ENCODE peak calls at places on chromosomes 3 and 15, in five cellular contexts. One of them, this sample, is unnamed. For H3K27me3, the result is how much of the 10 kb centered on the place peaks cover.

GRCh38 chr3:22960326-22960984 is 242.7 kb upstream of the UBE2E2 start:
- DNase-seq in K562: no peak
- DNase-seq in ovary: peak
- DNase-seq in stomach: peak
- DNase-seq in transverse colon: peak
- DNase-seq in this sample: peak

GRCh38 chr3:100720423-100720822 is 11.1 kb downstream of the TFG start:
- DNase-seq in K562: no peak
- DNase-seq in ovary: no peak
- DNase-seq in stomach: no peak
- DNase-seq in transverse colon: no peak
- DNase-seq in this sample: no peak

GRCh38 chr3:20450611-20451010 is 264.6 kb upstream of the SGO1 start:
- DNase-seq in K562: no peak
- DNase-seq in ovary: no peak
- DNase-seq in stomach: no peak
- DNase-seq in transverse colon: no peak
- DNase-seq in this sample: no peak

GRCh38 chr3:27507515-27508266 is 23.5 kb upstream of the SLC4A7 start:
- DNase-seq in K562: no peak
- DNase-seq in ovary: no peak
- DNase-seq in stomach: peak
- DNase-seq in transverse colon: no peak
- DNase-seq in this sample: no peak

GRCh38 chr15:68431792-68432401 is at the start of gene ITGA11:
- DNase-seq in K562: peak
- DNase-seq in ovary: peak
- DNase-seq in stomach: peak
- DNase-seq in transverse colon: peak
- DNase-seq in this sample: peak

GRCh38 chr3:13483286-13483685 is 3.2 kb downstream of the HDAC11 start:
- DNase-seq in K562: no peak
- DNase-seq in ovary: no peak
- DNase-seq in stomach: no peak
- DNase-seq in transverse colon: no peak
- DNase-seq in this sample: peak

GRCh38 chr3:120762575-120762974 is 20.0 kb downstream of the GTF2E1 start:
- DNase-seq in K562: no peak
- DNase-seq in ovary: no peak
- DNase-seq in stomach: no peak
- DNase-seq in transverse colon: no peak
- DNase-seq in this sample: no peak

GRCh38 chr3:123326531-123326930 is 122.4 kb downstream of the ADCY5 start:
- DNase-seq in K562: no peak
- DNase-seq in ovary: no peak
- DNase-seq in stomach: no peak
- DNase-seq in transverse colon: no peak
- DNase-seq in this sample: no peak

GRCh38 chr3:100067589-100067988 is 46.7 kb downstream of the FILIP1L start:
- DNase-seq in K562: no peak
- DNase-seq in ovary: no peak
- DNase-seq in stomach: no peak
- DNase-seq in transverse colon: no peak
- DNase-seq in this sample: no peak

GRCh38 chr3:100499651-100500050 is 7.2 kb downstream of the TMEM45A start:
- DNase-seq in K562: no peak
- DNase-seq in ovary: no peak
- DNase-seq in stomach: no peak
- DNase-seq in transverse colon: no peak
- DNase-seq in this sample: no peak

GRCh38 chr15:31215490-31216209 is 111.0 kb upstream of the KLF13 start:
- DNase-seq in K562: peak
- DNase-seq in ovary: peak
- DNase-seq in stomach: peak
- DNase-seq in transverse colon: peak
- DNase-seq in this sample: peak

GRCh38 chr3:51953445-51953844 is 1.7 kb upstream of the GPR62 start:
- DNase-seq in K562: no peak
- DNase-seq in ovary: no peak
- DNase-seq in stomach: no peak
- DNase-seq in transverse colon: no peak
- DNase-seq in this sample: no peak

GRCh38 chr3:143442761-143443477 is 323.3 kb downstream of the CHST2 start:
- DNase-seq in K562: no peak
- DNase-seq in ovary: no peak
- DNase-seq in stomach: no peak
- DNase-seq in transverse colon: no peak
- DNase-seq in this sample: no peak

GRCh38 chr15:47415539-47415971 is 301.8 kb upstream of the SEMA6D start:
- DNase-seq in K562: no peak
- DNase-seq in ovary: no peak
- DNase-seq in stomach: no peak
- DNase-seq in transverse colon: no peak
- DNase-seq in this sample: no peak

GRCh38 chr15:89444855-89445254 is 51.5 kb downstream of the RHCG start:
- DNase-seq in K562: no peak
- DNase-seq in ovary: no peak
- DNase-seq in stomach: no peak
- DNase-seq in transverse colon: no peak
- DNase-seq in this sample: no peak

GRCh38 chr3:46423588-46423987 is 16.5 kb downstream of the CCRL2 start:
- DNase-seq in K562: no peak
- DNase-seq in ovary: no peak
- DNase-seq in stomach: no peak
- DNase-seq in transverse colon: no peak
- DNase-seq in this sample: no peak

GRCh38 chr15:65249641-65250040 is 37.0 kb downstream of the PARP16 start:
- DNase-seq in K562: no peak
- DNase-seq in ovary: no peak
- DNase-seq in stomach: no peak
- DNase-seq in transverse colon: no peak
- DNase-seq in this sample: no peak

GRCh38 chr3:158769519-158770253 is 32.2 kb upstream of the MFSD1 start:
- DNase-seq in K562: no peak
- DNase-seq in ovary: no peak
- DNase-seq in stomach: no peak
- DNase-seq in transverse colon: no peak
- DNase-seq in this sample: no peak

GRCh38 chr3:55646121-55646520 is 159.0 kb upstream of the WNT5A start:
- DNase-seq in K562: no peak
- DNase-seq in ovary: no peak
- DNase-seq in stomach: no peak
- DNase-seq in transverse colon: no peak
- DNase-seq in this sample: no peak

GRCh38 chr15:31300208-31300661 is 26.4 kb upstream of the KLF13 start:
- DNase-seq in K562: no peak
- DNase-seq in ovary: no peak
- DNase-seq in stomach: no peak
- DNase-seq in transverse colon: no peak
- DNase-seq in this sample: peak

GRCh38 chr3:87228316-87228715 is 1.2 kb downstream of the CHMP2B start:
- DNase-seq in K562: no peak
- DNase-seq in ovary: no peak
- DNase-seq in stomach: no peak
- DNase-seq in transverse colon: no peak
- DNase-seq in this sample: no peak

GRCh38 chr3:191768421-191768820 is 307.5 kb downstream of the PYDC2 start:
- DNase-seq in K562: no peak
- DNase-seq in ovary: no peak
- DNase-seq in stomach: no peak
- DNase-seq in transverse colon: no peak
- DNase-seq in this sample: no peak

GRCh38 chr3:45516829-45517228 is 77.7 kb upstream of the LIMD1 start:
- DNase-seq in K562: no peak
- DNase-seq in ovary: no peak
- DNase-seq in stomach: no peak
- DNase-seq in transverse colon: no peak
- DNase-seq in this sample: no peak

GRCh38 chr3:197454014-197454413 is 101.8 kb downstream of the BDH1 start:
- DNase-seq in K562: no peak
- DNase-seq in ovary: no peak
- DNase-seq in stomach: no peak
- DNase-seq in transverse colon: peak
- DNase-seq in this sample: no peak

GRCh38 chr15:58724471-58724870 is 25.0 kb downstream of the ADAM10 start:
- DNase-seq in K562: no peak
- DNase-seq in ovary: no peak
- DNase-seq in stomach: no peak
- DNase-seq in transverse colon: no peak
- DNase-seq in this sample: no peak

GRCh38 chr3:142912440-142913172 is 23.7 kb upstream of the PCOLCE2 start:
- DNase-seq in K562: no peak
- DNase-seq in ovary: no peak
- DNase-seq in stomach: no peak
- DNase-seq in transverse colon: no peak
- DNase-seq in this sample: no peak

DNA sequence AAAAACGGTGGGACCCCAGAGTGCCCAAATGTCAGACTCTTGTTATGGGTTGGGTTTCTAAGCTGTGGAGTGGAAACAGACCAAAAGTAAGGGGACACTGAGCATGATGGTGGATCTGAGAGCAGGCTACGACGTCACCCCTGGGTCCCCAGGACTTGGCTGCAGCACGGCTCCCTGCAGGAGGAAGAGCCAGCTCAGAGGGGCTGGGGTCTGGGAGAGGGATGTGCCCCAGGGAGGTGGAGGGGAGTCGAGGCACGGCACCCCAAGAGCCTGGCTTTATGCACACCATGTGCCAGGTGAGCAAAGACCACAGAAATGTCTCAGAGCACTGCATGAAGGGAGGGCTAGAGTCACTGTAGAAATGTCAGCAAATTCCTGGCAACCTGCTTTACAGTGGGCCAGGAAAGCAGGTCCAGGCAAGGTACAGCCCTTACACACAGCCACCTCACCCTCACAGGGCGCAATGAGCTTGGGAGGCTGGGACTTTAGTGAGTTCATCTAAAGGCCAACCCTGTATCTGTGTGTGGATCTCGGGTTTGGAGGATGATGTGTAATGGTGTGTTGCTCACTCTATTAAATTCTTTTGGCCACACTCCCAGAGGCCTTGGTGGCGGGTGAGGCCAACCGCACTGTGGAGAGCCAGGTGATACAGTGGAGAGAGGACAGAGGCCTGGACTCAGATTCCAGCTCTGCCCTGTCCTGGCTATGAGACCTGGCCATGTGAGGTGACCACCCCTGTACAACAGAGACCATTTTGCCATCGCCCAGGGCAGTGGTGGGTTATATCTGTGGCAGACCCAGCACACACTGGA is 14.1 kb downstream of the CTSH start:
- DNase-seq in K562: no peak
- DNase-seq in ovary: no peak
- DNase-seq in stomach: no peak
- DNase-seq in transverse colon: no peak
- DNase-seq in this sample: peak
- TF ChIP-seq POLR2A in K562: peak
- TF ChIP-seq POLR2A in ovary: no peak
- TF ChIP-seq POLR2A in stomach: no peak
- TF ChIP-seq POLR2A in transverse colon: no peak
- TF ChIP-seq POLR2A in this sample: no peak

DNA sequence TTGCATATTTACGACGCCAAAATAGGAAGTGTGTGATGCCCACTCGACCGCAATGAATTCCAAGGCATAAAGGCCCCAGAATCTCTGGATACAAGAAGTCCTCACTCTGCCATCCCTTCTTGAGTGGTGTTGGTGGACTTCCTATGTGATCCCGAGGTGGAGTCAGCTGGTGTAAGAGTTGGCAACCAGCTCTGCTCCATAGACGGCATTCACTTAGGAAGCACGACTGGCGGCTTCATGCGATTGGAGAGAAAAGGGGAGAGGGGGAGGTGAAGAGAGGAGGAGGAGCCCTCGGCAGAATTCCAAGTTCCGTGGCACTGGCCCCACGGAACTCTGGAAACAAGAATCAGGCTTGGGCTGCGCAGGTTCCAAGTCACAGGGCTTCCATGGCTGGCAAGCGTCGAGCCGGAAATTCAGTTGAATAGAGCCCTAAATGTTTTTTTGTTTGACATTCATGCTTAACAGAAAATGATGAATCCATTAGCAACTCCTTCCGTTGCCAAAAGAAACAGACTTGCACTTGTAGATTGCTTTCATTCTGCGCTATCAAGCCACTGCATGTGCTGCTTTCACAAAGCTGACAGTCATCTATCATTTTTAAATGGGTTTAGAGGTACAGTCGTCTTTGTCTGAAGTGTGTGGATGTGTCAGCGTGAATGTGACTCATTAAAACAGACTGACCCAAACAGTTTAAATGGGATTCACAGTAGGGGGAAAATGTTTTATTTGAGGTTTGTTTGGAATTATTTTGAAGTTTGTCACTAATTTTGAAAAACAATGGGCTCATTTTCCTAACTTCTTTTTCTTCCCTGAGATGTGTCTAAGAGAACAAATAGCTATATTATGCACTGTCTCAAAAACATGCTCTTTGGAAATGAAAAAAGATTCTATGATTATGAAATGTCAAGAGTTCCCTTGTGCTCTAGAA is 428.3 kb upstream of the ATP11B start:
- DNase-seq in K562: peak
- DNase-seq in ovary: no peak
- DNase-seq in stomach: peak
- DNase-seq in transverse colon: peak
- DNase-seq in this sample: peak
- TF ChIP-seq EP300 in K562: peak
- TF ChIP-seq EP300 in ovary: no peak
- TF ChIP-seq EP300 in stomach: no peak
- TF ChIP-seq EP300 in transverse colon: no peak
- TF ChIP-seq EP300 in this sample: no peak

GRCh38 chr3:98730338-98730737 is 32.8 kb upstream of the ST3GAL6 start:
- DNase-seq in K562: no peak
- DNase-seq in ovary: no peak
- DNase-seq in stomach: no peak
- DNase-seq in transverse colon: no peak
- DNase-seq in this sample: no peak
- H3K27me3 ChIP-seq in K562: under half
- H3K27me3 ChIP-seq in ovary: under half
- H3K27me3 ChIP-seq in stomach: under half
- H3K27me3 ChIP-seq in transverse colon: under half
- H3K27me3 ChIP-seq in this sample: under half

DNA sequence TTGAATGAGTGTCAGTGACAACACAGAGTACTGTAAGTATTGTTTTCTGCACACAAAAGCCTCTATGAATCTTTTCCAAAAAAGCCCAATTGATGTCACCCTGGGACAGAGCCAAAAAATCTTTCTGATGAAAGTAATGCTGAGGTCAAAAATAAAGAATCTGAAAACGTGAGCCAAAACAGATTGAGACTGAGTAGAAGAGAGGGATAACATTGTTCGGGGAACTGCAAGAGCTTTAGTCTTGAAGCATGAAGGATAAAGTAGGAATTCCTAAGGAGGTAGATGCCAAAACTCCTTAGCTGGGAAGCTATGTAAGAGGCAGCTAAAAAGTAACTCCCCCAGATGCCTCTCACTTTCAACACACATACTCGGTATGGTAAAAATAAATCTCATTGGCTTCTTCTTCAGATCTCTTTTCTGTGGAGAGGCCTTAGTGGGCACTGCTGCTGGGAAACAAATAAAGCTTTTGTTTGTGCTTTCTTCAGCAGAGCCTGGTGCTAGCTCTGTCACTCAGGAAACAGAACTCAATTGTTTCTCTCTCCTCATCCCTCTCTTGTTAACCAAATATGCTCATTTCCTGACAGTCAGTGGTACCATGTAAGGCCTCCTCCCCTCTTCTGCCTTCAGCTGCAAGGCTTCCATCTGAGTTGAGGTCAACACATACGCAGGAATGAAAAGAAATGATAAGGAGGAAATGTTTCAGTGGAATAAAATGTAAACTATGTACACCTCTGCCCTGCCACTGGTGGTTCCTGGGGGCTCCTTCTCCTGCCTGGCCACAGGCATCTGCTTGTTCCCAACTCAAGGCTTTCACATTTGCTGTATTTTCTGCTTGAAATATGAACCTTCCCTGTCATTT is 58.1 kb downstream of the CD200 start:
- DNase-seq in K562: no peak
- DNase-seq in ovary: no peak
- DNase-seq in stomach: no peak
- DNase-seq in transverse colon: no peak
- DNase-seq in this sample: no peak
- TF ChIP-seq POLR2A in K562: no peak
- TF ChIP-seq POLR2A in ovary: no peak
- TF ChIP-seq POLR2A in stomach: no peak
- TF ChIP-seq POLR2A in transverse colon: no peak
- TF ChIP-seq POLR2A in this sample: no peak